ENCODE peak calls at places on chromosomes 3 and 15, in five cellular contexts. Z, F, X, D and O are unnamed samples.

GRCh38 chr3:29683306-29683993 is 402.6 kb downstream of the RBMS3 start:
- DNase-seq in Z (peak), F (no peak), X (peak), D (peak), O (no peak)

GRCh38 chr3:185460719-185461350 is 38.0 kb downstream of the TMEM41A start:
- DNase-seq in Z (peak), F (no peak), X (no peak), D (peak), O (no peak)

GRCh38 chr3:123723527-123724168 is 138.8 kb upstream of the HACD2 start:
- DNase-seq in Z (peak), F (peak), X (peak), D (peak), O (peak)

GRCh38 chr15:34341922-34342736 is 807 bp downstream of the NOP10 start:
- DNase-seq in Z (no peak), F (no peak), X (no peak), D (no peak), O (no peak)

GRCh38 chr3:138127636-138128365 is 4.4 kb downstream of the A4GNT start:
- DNase-seq in Z (no peak), F (no peak), X (no peak), D (no peak), O (no peak)

GRCh38 chr3:40079845-40080240 is 229.7 kb upstream of the EIF1B start:
- DNase-seq in Z (no peak), F (no peak), X (no peak), D (no peak), O (no peak)

GRCh38 chr3:187852842-187853727 is 107.8 kb upstream of the BCL6 start:
- DNase-seq in Z (peak), F (no peak), X (no peak), D (peak), O (no peak)

GRCh38 chr3:72065236-72065635 is 280.3 kb upstream of the PROK2 start:
- DNase-seq in Z (no peak), F (no peak), X (no peak), D (no peak), O (no peak)

GRCh38 chr3:192915306-192915705 is 2.4 kb downstream of the MB21D2 start:
- DNase-seq in Z (peak), F (peak), X (peak), D (peak), O (peak)

GRCh38 chr3:192917258-192917507 is 473 bp downstream of the MB21D2 start:
- DNase-seq in Z (no peak), F (no peak), X (no peak), D (no peak), O (no peak)

GRCh38 chr3:192915724-192916123 is 1.9 kb downstream of the MB21D2 start:
- DNase-seq in Z (peak), F (no peak), X (no peak), D (peak), O (no peak)

GRCh38 chr3:192917508-192918274 is at the start of gene MB21D2:
- DNase-seq in Z (peak), F (peak), X (peak), D (peak), O (peak)

DNA sequence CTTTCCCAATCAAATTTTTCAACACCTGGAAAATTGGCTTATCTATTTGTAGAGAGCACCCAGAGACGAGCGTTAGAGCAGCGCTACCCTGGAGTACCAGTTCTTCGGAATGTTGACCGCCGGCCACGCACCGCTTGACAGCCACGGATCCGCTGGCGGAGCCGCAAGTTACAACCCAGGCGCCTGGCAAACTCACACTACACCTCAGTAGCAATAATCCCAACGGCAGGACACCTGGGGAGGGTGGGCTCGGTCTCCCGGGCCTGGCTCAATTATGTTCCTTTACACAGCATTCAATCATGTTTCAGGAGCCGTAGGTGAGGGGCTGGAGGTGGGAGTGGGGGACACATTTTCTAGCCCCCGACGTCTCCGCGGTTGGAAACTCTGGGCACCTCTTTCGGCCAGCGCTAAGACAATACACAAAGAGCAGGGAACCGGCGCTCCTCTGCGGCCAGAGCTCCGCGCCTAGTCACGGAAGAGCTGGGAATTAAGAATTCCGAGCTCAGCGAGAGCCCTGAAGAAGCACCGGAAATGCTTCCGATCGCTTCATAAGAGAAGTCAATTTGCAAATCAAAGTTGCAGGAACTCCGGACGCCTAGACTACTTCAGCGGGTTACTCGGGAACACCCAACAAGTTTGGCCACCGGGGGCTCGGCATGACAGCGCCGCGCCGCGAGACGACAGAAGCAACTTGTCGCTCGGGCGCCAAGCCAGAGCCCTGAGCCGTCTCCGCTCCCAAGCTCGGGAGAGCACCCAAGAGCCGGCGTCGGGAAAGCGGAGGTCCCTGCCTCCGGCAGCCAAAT is 1.0 kb downstream of the MB21D2 start:
- DNase-seq in Z (peak), F (peak), X (peak), D (peak), O (peak)
- H3K14ac ChIP-seq in Z (peak), F (peak), X (peak), D (peak), O (no peak)

DNA sequence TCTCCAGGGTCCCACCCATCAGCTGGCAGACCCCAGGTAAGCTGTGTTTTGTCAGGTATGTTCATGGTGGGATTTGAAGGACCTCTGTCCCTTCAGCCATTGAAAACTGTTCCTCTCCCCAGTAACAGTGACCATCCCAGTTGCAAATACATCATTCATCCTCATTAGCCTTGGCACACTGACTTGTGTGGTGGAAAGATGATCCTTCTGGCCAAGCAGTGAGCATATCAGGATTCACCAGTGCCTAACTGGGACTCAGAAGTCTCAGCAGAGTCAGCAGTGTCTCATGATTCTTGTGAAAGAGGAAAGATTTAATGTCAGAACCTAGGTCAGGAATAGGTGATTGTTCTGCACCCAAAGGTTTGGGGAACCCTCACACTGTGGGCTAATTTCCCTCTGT is 90.2 kb downstream of the DNAJB8 start:
- DNase-seq in Z (peak), F (no peak), X (no peak), D (no peak), O (no peak)
- H3K14ac ChIP-seq in Z (peak), F (no peak), X (no peak), D (peak), O (no peak)

GRCh38 chr15:40381818-40382529 is 547 bp upstream of the KNSTRN start:
- DNase-seq in Z (no peak), F (no peak), X (no peak), D (no peak), O (no peak)

GRCh38 chr15:40377606-40378005 is 4.9 kb upstream of the KNSTRN start:
- DNase-seq in Z (no peak), F (no peak), X (no peak), D (no peak), O (no peak)

GRCh38 chr15:40380636-40381035 is 1.9 kb upstream of the KNSTRN start:
- DNase-seq in Z (no peak), F (no peak), X (no peak), D (no peak), O (no peak)

GRCh38 chr15:40379853-40380252 is 2.7 kb upstream of the KNSTRN start:
- DNase-seq in Z (peak), F (no peak), X (peak), D (peak), O (no peak)

GRCh38 chr15:40379374-40379773 is 3.1 kb upstream of the KNSTRN start:
- DNase-seq in Z (no peak), F (no peak), X (peak), D (no peak), O (no peak)
- H3K14ac ChIP-seq in Z (peak), F (no peak), X (no peak), D (no peak), O (no peak)

GRCh38 chr3:194284351-194284750 is 66.8 kb downstream of the CPN2 start:
- DNase-seq in Z (no peak), F (no peak), X (no peak), D (no peak), O (no peak)

GRCh38 chr3:194283218-194284006 is 67.7 kb downstream of the CPN2 start:
- DNase-seq in Z (no peak), F (peak), X (no peak), D (no peak), O (no peak)

GRCh38 chr3:194286747-194287146 is 64.4 kb downstream of the CPN2 start:
- DNase-seq in Z (no peak), F (peak), X (no peak), D (no peak), O (peak)

GRCh38 chr3:194285859-194286197 is 65.3 kb downstream of the CPN2 start:
- DNase-seq in Z (no peak), F (no peak), X (no peak), D (no peak), O (no peak)

DNA sequence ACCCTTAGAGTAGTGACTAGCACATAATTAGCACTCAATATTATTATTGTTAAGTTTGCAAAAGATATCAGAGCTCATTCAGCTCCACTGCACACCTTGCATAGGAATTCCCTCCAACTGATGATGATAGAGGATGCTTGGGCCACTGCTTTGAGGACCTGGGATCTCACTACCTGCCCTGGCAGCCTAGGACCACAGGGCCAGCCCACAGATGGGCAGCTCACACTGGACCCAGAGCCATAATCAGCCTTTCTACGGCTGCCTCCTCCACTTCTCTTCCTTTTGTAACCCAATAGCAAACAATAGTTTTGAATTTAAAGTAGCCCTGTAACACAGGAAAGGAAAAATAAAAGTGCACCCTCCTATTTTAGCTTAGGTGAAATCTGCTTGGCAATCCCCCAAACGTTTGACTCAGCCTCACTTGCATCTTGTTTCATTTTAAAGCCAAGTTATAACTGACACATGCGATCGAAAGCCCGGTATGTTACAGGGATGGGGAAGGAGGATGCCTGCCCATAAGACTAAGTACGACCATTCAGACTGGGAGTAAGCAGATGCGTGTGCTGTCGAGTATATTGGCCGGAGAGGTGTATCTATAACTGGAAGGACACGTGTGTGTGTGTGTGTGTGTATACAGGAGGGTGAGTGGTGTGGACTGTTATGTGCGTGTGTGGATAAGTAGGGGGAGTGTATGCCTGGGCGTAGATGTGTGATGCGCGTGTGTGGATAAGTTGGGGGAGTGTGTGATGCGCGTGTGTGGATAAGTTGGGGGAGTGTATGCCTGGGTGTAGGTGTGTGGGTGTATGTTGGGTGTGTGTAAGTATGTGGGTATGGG is 65.9 kb downstream of the CPN2 start:
- DNase-seq in Z (peak), F (no peak), X (no peak), D (no peak), O (no peak)
- H3K14ac ChIP-seq in Z (no peak), F (no peak), X (no peak), D (peak), O (no peak)

GRCh38 chr3:19146685-19147650 is 1.3 kb upstream of the KCNH8 start:
- DNase-seq in Z (peak), F (peak), X (peak), D (peak), O (peak)
- H3K14ac ChIP-seq in Z (no peak), F (peak), X (peak), D (no peak), O (no peak)

DNA sequence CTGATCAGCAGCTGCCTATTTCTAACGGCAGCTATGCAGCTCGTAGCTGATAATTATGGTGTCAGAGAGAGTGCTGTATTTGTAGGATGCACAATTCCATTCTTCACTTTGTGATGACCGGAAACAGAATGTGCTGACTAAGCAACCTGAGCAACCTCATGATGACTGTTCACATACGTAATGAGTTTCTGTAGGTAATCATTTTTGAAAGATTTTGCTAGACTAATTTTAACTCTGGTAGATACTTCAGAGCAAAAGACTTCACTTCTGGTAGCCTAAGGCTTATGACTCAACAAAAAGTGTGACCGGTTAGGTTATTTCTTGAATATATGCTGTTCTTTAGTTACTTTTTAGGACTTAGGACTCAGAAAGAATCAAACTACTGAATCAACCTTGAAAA is 567.7 kb downstream of the NAALADL2 start:
- DNase-seq in Z (peak), F (no peak), X (peak), D (no peak), O (no peak)
- H3K14ac ChIP-seq in Z (no peak), F (no peak), X (no peak), D (no peak), O (no peak)

DNA sequence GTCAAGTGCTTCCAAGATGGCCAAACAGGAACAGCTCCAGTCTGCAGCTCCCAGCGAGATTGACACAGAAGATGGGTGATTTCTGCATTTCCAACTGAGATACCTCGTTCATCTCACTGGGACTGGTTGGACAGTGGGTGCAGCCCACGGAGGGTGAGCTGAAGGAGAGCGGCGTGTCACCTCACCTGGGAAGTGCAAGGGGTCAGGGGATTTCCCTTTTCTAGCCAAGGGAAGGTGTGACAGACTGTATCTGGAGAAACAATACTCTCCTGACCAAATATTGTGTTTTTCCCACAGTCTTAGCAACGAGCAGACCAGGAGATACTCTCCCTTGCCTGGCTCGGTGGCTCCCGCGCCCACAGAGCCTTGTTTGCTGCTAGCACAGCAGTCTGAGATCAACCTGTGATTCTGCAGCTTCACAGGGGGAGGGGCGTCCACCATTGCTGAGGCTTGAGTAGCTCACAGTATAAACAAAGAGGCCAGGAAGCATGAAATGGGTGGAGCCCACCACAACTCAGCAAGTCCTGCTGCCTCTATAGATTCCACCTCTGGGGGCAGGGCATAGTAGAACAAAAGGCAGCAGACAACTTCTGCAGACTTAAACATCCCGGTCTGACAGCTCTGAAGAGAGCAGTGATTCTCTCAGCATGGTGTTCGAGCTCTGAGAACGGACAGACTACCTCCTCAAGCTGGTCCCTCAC is 293.5 kb upstream of the SUCLG2 start:
- DNase-seq in Z (no peak), F (peak), X (no peak), D (peak), O (peak)
- H3K14ac ChIP-seq in Z (no peak), F (peak), X (no peak), D (peak), O (no peak)